ENCODE peak calls at places on chromosomes 13 and 19, in ten cellular contexts. F is NCI-H510A treated with DMSO at 0.1 percent for 48 hours, R is fibroblast of gingiva, Y is uterus, W is NCI-H1436, S is globus pallidus, D is renal cortical epithelial cell, E is HTR-8/SVneo, L is mesenteric fat pad, U is fibroblast of mammary gland. G is an unnamed sample.

GRCh38 chr19:6066661-6067646 is 43.3 kb downstream of the RFX2 start:
- DNase-seq in F (peak), R (peak), Y (peak), W (peak), S (peak), D (peak), E (no peak), L (no peak), U (peak), G (no peak)

GRCh38 chr19:48926909-48927308 is 6.6 kb upstream of the DHDH start:
- DNase-seq in F (no peak), R (peak), Y (peak), W (no peak), S (peak), D (peak), E (peak), L (no peak), U (peak), G (no peak)

GRCh38 chr13:54657588-54657987 is 1629.0 kb downstream of the OLFM4 start:
- DNase-seq in F (no peak), R (no peak), Y (no peak), W (no peak), S (no peak), D (no peak), E (no peak), L (no peak), U (no peak), G (no peak)

GRCh38 chr13:87656311-87656710 is 14.9 kb upstream of the SLITRK5 start:
- DNase-seq in F (peak), R (no peak), Y (no peak), W (no peak), S (no peak), D (peak), E (no peak), L (no peak), U (peak), G (no peak)

GRCh38 chr13:101447852-101448251 is 4.6 kb upstream of the ITGBL1 start:
- DNase-seq in F (no peak), R (no peak), Y (no peak), W (no peak), S (no peak), D (no peak), E (no peak), L (no peak), U (peak), G (no peak)

GRCh38 chr13:40197049-40197448 is 469.4 kb downstream of the FOXO1 start:
- DNase-seq in F (no peak), R (no peak), Y (no peak), W (no peak), S (no peak), D (no peak), E (no peak), L (no peak), U (no peak), G (no peak)

GRCh38 chr19:36605839-36606478 is 846 bp downstream of the ZNF382 start:
- DNase-seq in F (no peak), R (peak), Y (no peak), W (no peak), S (no peak), D (peak), E (peak), L (no peak), U (no peak), G (no peak)

GRCh38 chr13:76440568-76440967 is 445.6 kb downstream of the KCTD12 start:
- DNase-seq in F (no peak), R (no peak), Y (no peak), W (no peak), S (peak), D (no peak), E (no peak), L (no peak), U (no peak), G (no peak)

GRCh38 chr13:75423946-75424345 is 58.0 kb downstream of the TBC1D4 start:
- DNase-seq in F (no peak), R (no peak), Y (no peak), W (no peak), S (no peak), D (no peak), E (no peak), L (no peak), U (no peak), G (no peak)

GRCh38 chr13:45851171-45851889 is at the start of gene SIAH3:
- DNase-seq in F (no peak), R (no peak), Y (no peak), W (no peak), S (no peak), D (no peak), E (no peak), L (no peak), U (peak), G (no peak)

GRCh38 chr13:23851106-23851505 is 38.1 kb downstream of the MIPEP start:
- DNase-seq in F (no peak), R (no peak), Y (no peak), W (no peak), S (no peak), D (peak), E (no peak), L (no peak), U (peak), G (no peak)

GRCh38 chr13:113551081-113552000 is 33.2 kb upstream of the TFDP1 start:
- DNase-seq in F (peak), R (no peak), Y (peak), W (peak), S (no peak), D (no peak), E (no peak), L (peak), U (no peak), G (no peak)

GRCh38 chr13:23871616-23872220 is 17.5 kb downstream of the MIPEP start:
- DNase-seq in F (peak), R (peak), Y (no peak), W (no peak), S (no peak), D (peak), E (peak), L (no peak), U (peak), G (no peak)

GRCh38 chr19:13117772-13118423 is at the start of gene NACC1:
- DNase-seq in F (peak), R (peak), Y (peak), W (peak), S (peak), D (peak), E (peak), L (peak), U (peak), G (peak)

GRCh38 chr13:111904166-111904565 is 162.8 kb upstream of the SOX1 start:
- DNase-seq in F (no peak), R (no peak), Y (no peak), W (no peak), S (no peak), D (no peak), E (no peak), L (no peak), U (no peak), G (no peak)

GRCh38 chr13:111609631-111610030 is 289.2 kb downstream of the TEX29 start:
- DNase-seq in F (no peak), R (no peak), Y (no peak), W (no peak), S (no peak), D (no peak), E (no peak), L (no peak), U (no peak), G (no peak)

GRCh38 chr13:41516760-41517159 is 59.4 kb downstream of the RGCC start:
- DNase-seq in F (no peak), R (no peak), Y (no peak), W (no peak), S (no peak), D (no peak), E (no peak), L (no peak), U (no peak), G (no peak)

GRCh38 chr19:7781157-7781556 is 18.1 kb downstream of the CLEC4M start:
- DNase-seq in F (no peak), R (no peak), Y (no peak), W (no peak), S (no peak), D (peak), E (no peak), L (peak), U (no peak), G (no peak)

G was measured in DND-41.